ENCODE peak calls at places on chromosomes 12 and 14, in five cellular contexts. One of them, this sample, is unnamed.

GRCh38 chr14:34180428-34180827 is 229.6 kb upstream of the EGLN3 start:
- DNase-seq in astrocyte of the hippocampus: no peak
- DNase-seq in T-helper 1 cell: no peak
- DNase-seq in colonic mucosa: no peak
- DNase-seq in midbrain: no peak
- DNase-seq in this sample: no peak

GRCh38 chr12:39368891-39369290 is 74.0 kb downstream of the KIF21A start:
- DNase-seq in midbrain: no peak
- DNase-seq in astrocyte of the hippocampus: peak; percentile 7
- DNase-seq in T-helper 1 cell: no peak
- DNase-seq in colonic mucosa: no peak
- DNase-seq in this sample: no peak

GRCh38 chr12:108788076-108788782 is 56.9 kb upstream of the CORO1C start:
- DNase-seq in astrocyte of the hippocampus: no peak
- DNase-seq in T-helper 1 cell: no peak
- DNase-seq in midbrain: no peak
- DNase-seq in colonic mucosa: no peak
- DNase-seq in this sample: no peak

GRCh38 chr12:131943876-131944275 is 5.9 kb upstream of the EP400 start:
- DNase-seq in astrocyte of the hippocampus: no peak
- DNase-seq in midbrain: no peak
- DNase-seq in colonic mucosa: no peak
- DNase-seq in T-helper 1 cell: no peak
- DNase-seq in this sample: no peak

GRCh38 chr14:102342238-102342637 is 20.5 kb downstream of the CINP start:
- DNase-seq in colonic mucosa: no peak
- DNase-seq in astrocyte of the hippocampus: no peak
- DNase-seq in T-helper 1 cell: no peak
- DNase-seq in midbrain: no peak
- DNase-seq in this sample: no peak

GRCh38 chr12:14564336-14564959 is 3.2 kb downstream of the PLBD1 start:
- DNase-seq in astrocyte of the hippocampus: no peak
- DNase-seq in colonic mucosa: no peak
- DNase-seq in midbrain: no peak
- DNase-seq in T-helper 1 cell: no peak
- DNase-seq in this sample: no peak

GRCh38 chr14:92861856-92862807 is 60.8 kb upstream of the CHGA start:
- DNase-seq in midbrain: no peak
- DNase-seq in colonic mucosa: no peak
- DNase-seq in astrocyte of the hippocampus: no peak
- DNase-seq in T-helper 1 cell: no peak
- DNase-seq in this sample: peak; percentile 58

GRCh38 chr12:54262403-54262925 is 17.5 kb downstream of the CBX5 start:
- DNase-seq in astrocyte of the hippocampus: peak; percentile 55
- DNase-seq in T-helper 1 cell: no peak
- DNase-seq in midbrain: no peak
- DNase-seq in colonic mucosa: no peak
- DNase-seq in this sample: peak; percentile 62

GRCh38 chr14:75339059-75339458 is 60.4 kb downstream of the FOS start:
- DNase-seq in astrocyte of the hippocampus: peak; percentile 56
- DNase-seq in T-helper 1 cell: no peak
- DNase-seq in colonic mucosa: no peak
- DNase-seq in midbrain: no peak
- DNase-seq in this sample: no peak

GRCh38 chr12:55728185-55728931 is 451 bp downstream of the CD63 start:
- DNase-seq in midbrain: peak; percentile 75
- DNase-seq in colonic mucosa: peak; percentile 78
- DNase-seq in T-helper 1 cell: no peak
- DNase-seq in astrocyte of the hippocampus: peak; percentile 87
- DNase-seq in this sample: peak; percentile 74

GRCh38 chr12:646303-647038 is 16.8 kb downstream of the NINJ2 start:
- DNase-seq in midbrain: no peak
- DNase-seq in T-helper 1 cell: no peak
- DNase-seq in astrocyte of the hippocampus: no peak
- DNase-seq in colonic mucosa: peak; percentile 34
- DNase-seq in this sample: no peak

GRCh38 chr14:55707365-55707804 is 127.4 kb downstream of the KTN1 start:
- DNase-seq in colonic mucosa: no peak
- DNase-seq in midbrain: peak; percentile 44
- DNase-seq in T-helper 1 cell: no peak
- DNase-seq in astrocyte of the hippocampus: peak; percentile 66
- DNase-seq in this sample: peak; percentile 69

GRCh38 chr12:79673334-79673733 is 17.4 kb downstream of the PAWR start:
- DNase-seq in T-helper 1 cell: no peak
- DNase-seq in midbrain: no peak
- DNase-seq in colonic mucosa: no peak
- DNase-seq in astrocyte of the hippocampus: no peak
- DNase-seq in this sample: peak; percentile 75

GRCh38 chr14:22836301-22837058 is at the start of gene MMP14:
- DNase-seq in colonic mucosa: peak; percentile 84
- DNase-seq in astrocyte of the hippocampus: peak; percentile 93
- DNase-seq in T-helper 1 cell: no peak
- DNase-seq in midbrain: peak; percentile 29
- DNase-seq in this sample: no peak

GRCh38 chr14:95614335-95614734 is 71.9 kb upstream of the TCL1B start:
- DNase-seq in colonic mucosa: no peak
- DNase-seq in T-helper 1 cell: no peak
- DNase-seq in astrocyte of the hippocampus: no peak
- DNase-seq in midbrain: no peak
- DNase-seq in this sample: peak; percentile 50

GRCh38 chr12:6280053-6280469 is 30.4 kb upstream of the PLEKHG6 start:
- DNase-seq in colonic mucosa: peak; percentile 82
- DNase-seq in astrocyte of the hippocampus: peak; percentile 95
- DNase-seq in midbrain: no peak
- DNase-seq in T-helper 1 cell: no peak
- DNase-seq in this sample: peak; percentile 25

GRCh38 chr14:45083979-45084722 is at the start of gene PRPF39:
- DNase-seq in astrocyte of the hippocampus: peak; percentile 98
- DNase-seq in T-helper 1 cell: peak; percentile 93
- DNase-seq in midbrain: peak; percentile 96
- DNase-seq in colonic mucosa: peak; percentile 96
- DNase-seq in this sample: peak; percentile 97

GRCh38 chr12:48017921-48018617 is 13.8 kb upstream of the COL2A1 start:
- DNase-seq in T-helper 1 cell: no peak
- DNase-seq in colonic mucosa: no peak
- DNase-seq in astrocyte of the hippocampus: no peak
- DNase-seq in midbrain: no peak
- DNase-seq in this sample: no peak

GRCh38 chr12:84397279-84397678 is 515.3 kb downstream of the SLC6A15 start:
- DNase-seq in colonic mucosa: no peak
- DNase-seq in T-helper 1 cell: no peak
- DNase-seq in astrocyte of the hippocampus: no peak
- DNase-seq in midbrain: peak; percentile 9
- DNase-seq in this sample: peak; percentile 38

GRCh38 chr14:54781936-54782802 is 120.5 kb downstream of the GCH1 start:
- DNase-seq in T-helper 1 cell: no peak
- DNase-seq in astrocyte of the hippocampus: no peak
- DNase-seq in colonic mucosa: no peak
- DNase-seq in midbrain: no peak
- DNase-seq in this sample: no peak

GRCh38 chr12:110743571-110744093 is 941 bp upstream of the PPP1CC start:
- DNase-seq in midbrain: no peak
- DNase-seq in T-helper 1 cell: no peak
- DNase-seq in colonic mucosa: peak; percentile 75
- DNase-seq in astrocyte of the hippocampus: peak; percentile 32
- DNase-seq in this sample: peak; percentile 37

GRCh38 chr14:37195327-37195726 is 2.4 kb upstream of the MIPOL1 start:
- DNase-seq in astrocyte of the hippocampus: no peak
- DNase-seq in colonic mucosa: no peak
- DNase-seq in T-helper 1 cell: no peak
- DNase-seq in midbrain: no peak
- DNase-seq in this sample: peak; percentile 72

GRCh38 chr14:28719130-28719529 is 47.5 kb upstream of the FOXG1 start:
- DNase-seq in astrocyte of the hippocampus: no peak
- DNase-seq in midbrain: no peak
- DNase-seq in colonic mucosa: no peak
- DNase-seq in T-helper 1 cell: no peak
- DNase-seq in this sample: no peak

GRCh38 chr12:56488041-56488955 is at the start of gene GLS2:
- DNase-seq in astrocyte of the hippocampus: peak; percentile 89
- DNase-seq in colonic mucosa: peak; percentile 85
- DNase-seq in midbrain: peak; percentile 80
- DNase-seq in T-helper 1 cell: peak; percentile 41
- DNase-seq in this sample: peak; percentile 84

GRCh38 chr12:12467222-12467621 is 95.4 kb downstream of the DUSP16 start:
- DNase-seq in astrocyte of the hippocampus: no peak
- DNase-seq in midbrain: no peak
- DNase-seq in colonic mucosa: no peak
- DNase-seq in T-helper 1 cell: no peak
- DNase-seq in this sample: no peak

GRCh38 chr12:54571166-54571856 is 17.1 kb downstream of the PPP1R1A start:
- DNase-seq in astrocyte of the hippocampus: no peak
- DNase-seq in colonic mucosa: no peak
- DNase-seq in T-helper 1 cell: no peak
- DNase-seq in midbrain: no peak
- DNase-seq in this sample: no peak

GRCh38 chr14:100191584-100192249 is 32.3 kb upstream of the DEGS2 start:
- DNase-seq in T-helper 1 cell: no peak
- DNase-seq in midbrain: no peak
- DNase-seq in colonic mucosa: no peak
- DNase-seq in astrocyte of the hippocampus: no peak
- DNase-seq in this sample: no peak

GRCh38 chr14:53306926-53307325 is 153.8 kb upstream of the DDHD1 start:
- DNase-seq in colonic mucosa: no peak
- DNase-seq in T-helper 1 cell: no peak
- DNase-seq in astrocyte of the hippocampus: peak; percentile 35
- DNase-seq in midbrain: peak; percentile 90
- DNase-seq in this sample: no peak

GRCh38 chr14:21071225-21072041 is 1.3 kb downstream of the ARHGEF40 start:
- DNase-seq in T-helper 1 cell: no peak
- DNase-seq in colonic mucosa: peak; percentile 86
- DNase-seq in midbrain: peak; percentile 80
- DNase-seq in astrocyte of the hippocampus: peak; percentile 96
- DNase-seq in this sample: peak; percentile 96

GRCh38 chr14:100660498-100661339 is 66.0 kb upstream of the DLK1 start:
- DNase-seq in colonic mucosa: no peak
- DNase-seq in astrocyte of the hippocampus: no peak
- DNase-seq in midbrain: no peak
- DNase-seq in T-helper 1 cell: no peak
- DNase-seq in this sample: no peak

GRCh38 chr14:104998801-104999200 is 13.2 kb downstream of the CLBA1 start:
- DNase-seq in colonic mucosa: no peak
- DNase-seq in astrocyte of the hippocampus: no peak
- DNase-seq in midbrain: no peak
- DNase-seq in T-helper 1 cell: no peak
- DNase-seq in this sample: no peak

GRCh38 chr14:34081126-34081575 is 130.3 kb upstream of the EGLN3 start:
- DNase-seq in T-helper 1 cell: no peak
- DNase-seq in astrocyte of the hippocampus: peak; percentile 72
- DNase-seq in midbrain: no peak
- DNase-seq in colonic mucosa: no peak
- DNase-seq in this sample: peak; percentile 20

GRCh38 chr12:113449839-113450238 is 21.8 kb downstream of the LHX5 start:
- DNase-seq in midbrain: no peak
- DNase-seq in T-helper 1 cell: no peak
- DNase-seq in astrocyte of the hippocampus: no peak
- DNase-seq in colonic mucosa: no peak
- DNase-seq in this sample: no peak

GRCh38 chr12:30533518-30533917 is 162.2 kb downstream of the IPO8 start:
- DNase-seq in astrocyte of the hippocampus: no peak
- DNase-seq in midbrain: no peak
- DNase-seq in colonic mucosa: no peak
- DNase-seq in T-helper 1 cell: no peak
- DNase-seq in this sample: no peak

This sample was measured in NCI-H69.